ENCODE peak calls at places on chromosomes 5 and 9, in seven cellular contexts. R is HCT116, L is aorta, X is fibroblast of lung, H is left ventricle myocardium inferior, K is heart right ventricle, F is stomach. M is an unnamed sample. For H3K27me3, the result is how much of the 10 kb centered on the place peaks cover.

GRCh38 chr9:2215941-2216441 is 200.8 kb downstream of the SMARCA2 start:
- DNase-seq in H (no peak), R (no peak), X (no peak), F (no peak), L (no peak), K (no peak), M (no peak)

GRCh38 chr9:131379056-131379455 is 14.8 kb upstream of the PRRC2B start:
- DNase-seq in X (no peak), F (no peak), L (no peak), H (no peak), K (no peak), R (no peak), M (no peak)

GRCh38 chr5:130541617-130542221 is 623.3 kb downstream of the HINT1 start:
- DNase-seq in H (no peak), X (peak), R (no peak), K (no peak), F (no peak), L (no peak), M (no peak)

GRCh38 chr9:36690769-36691168 is 118.1 kb downstream of the MELK start:
- DNase-seq in X (no peak), L (no peak), R (no peak), H (no peak), K (no peak), F (no peak), M (no peak)

GRCh38 chr5:114471529-114471928 is 109.7 kb downstream of the KCNN2 start:
- DNase-seq in L (no peak), X (no peak), H (no peak), F (no peak), K (no peak), R (no peak), M (no peak)

GRCh38 chr9:75229605-75230332 is 141.5 kb downstream of the OSTF1 start:
- DNase-seq in L (peak), F (peak), X (no peak), R (peak), H (no peak), K (no peak), M (no peak)

GRCh38 chr9:126558051-126558665 is 55.6 kb upstream of the LMX1B start:
- DNase-seq in H (peak), R (peak), F (peak), X (peak), K (peak), L (no peak), M (peak)

GRCh38 chr5:42767491-42768105 is 11.0 kb downstream of the CCDC152 start:
- DNase-seq in X (peak), F (no peak), R (no peak), K (no peak), H (no peak), L (no peak), M (peak)

GRCh38 chr5:96148376-96148775 is 186.7 kb upstream of the ELL2 start:
- DNase-seq in F (no peak), H (no peak), X (no peak), R (no peak), L (no peak), K (no peak), M (no peak)

GRCh38 chr5:149932445-149933350 is 11.9 kb downstream of the PDE6A start:
- DNase-seq in F (peak), L (no peak), X (no peak), K (no peak), H (no peak), R (no peak), M (no peak)

GRCh38 chr5:36301858-36302603 is at the start of gene RANBP3L:
- DNase-seq in R (no peak), L (no peak), K (peak), X (peak), F (peak), H (no peak), M (no peak)

GRCh38 chr9:35700942-35701341 is 11.2 kb upstream of the TPM2 start:
- DNase-seq in R (no peak), K (no peak), L (peak), F (no peak), H (no peak), X (no peak), M (no peak)

GRCh38 chr9:109245300-109245897 is 75.5 kb downstream of the EPB41L4B start:
- DNase-seq in R (no peak), L (no peak), H (no peak), F (no peak), K (no peak), X (no peak), M (no peak)

GRCh38 chr9:33273972-33274328 is 9.1 kb downstream of the CHMP5 start:
- DNase-seq in H (no peak), K (no peak), R (no peak), L (no peak), F (no peak), X (no peak), M (no peak)

GRCh38 chr5:177004961-177005360 is 1.6 kb downstream of the UIMC1 start:
- DNase-seq in K (no peak), R (no peak), H (no peak), L (no peak), X (no peak), F (no peak), M (no peak)

GRCh38 chr9:8733096-8733954 is 933.7 kb upstream of the DMAC1 start:
- DNase-seq in K (no peak), R (no peak), F (no peak), H (peak), X (peak), L (peak), M (no peak)
- H3K27me3 ChIP-seq in K (under half), R (under half), F (under half), H (under half), X (under half), L (under half), M (under half)

GRCh38 chr5:146399446-146399845 is 47.7 kb upstream of the TCERG1 start:
- DNase-seq in X (no peak), H (no peak), L (no peak), K (no peak), R (no peak), F (no peak), M (no peak)

GRCh38 chr5:146401021-146401420 is 46.1 kb upstream of the TCERG1 start:
- DNase-seq in X (no peak), H (no peak), L (no peak), R (no peak), F (no peak), K (no peak), M (no peak)

GRCh38 chr5:146402949-146403348 is 44.2 kb upstream of the TCERG1 start:
- DNase-seq in F (no peak), L (no peak), H (no peak), R (no peak), X (no peak), K (no peak), M (no peak)

GRCh38 chr5:146395233-146395632 is 51.9 kb upstream of the TCERG1 start:
- DNase-seq in X (no peak), H (no peak), K (no peak), R (no peak), L (no peak), F (no peak), M (no peak)

DNA sequence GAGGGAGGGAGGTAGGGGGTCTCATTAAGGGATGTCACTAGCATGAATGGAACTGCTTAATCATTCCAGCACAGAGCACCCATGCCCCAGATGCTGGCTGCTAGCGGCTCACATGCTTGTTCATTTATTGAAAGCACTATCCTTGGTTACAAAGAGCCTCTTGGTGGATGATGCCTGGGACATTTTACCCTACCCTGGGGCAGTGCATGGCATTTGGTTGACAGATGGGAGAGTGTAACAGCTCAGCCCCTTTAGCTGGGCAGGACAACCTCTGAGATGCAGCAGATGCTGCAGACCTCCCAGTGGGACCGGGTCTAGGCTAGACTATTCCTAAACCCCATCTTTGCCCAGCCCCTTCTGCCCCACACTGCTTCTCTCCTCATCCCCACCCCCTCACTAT is 46.9 kb upstream of the TCERG1 start:
- DNase-seq in R (no peak), F (no peak), K (no peak), X (no peak), H (no peak), L (no peak), M (no peak)
- H3K27me3 ChIP-seq in R (under half), F (under half), K (under half), X (under half), H (half or more), L (under half), M (under half)

GRCh38 chr5:138640855-138641254 is 65.7 kb upstream of the HSPA9 start:
- DNase-seq in H (no peak), F (no peak), X (no peak), R (no peak), K (no peak), L (no peak), M (no peak)

GRCh38 chr5:138641547-138642298 is 66.5 kb upstream of the HSPA9 start:
- DNase-seq in X (peak), F (peak), K (peak), H (peak), L (peak), R (peak), M (peak)

GRCh38 chr5:138645778-138646575 is 70.8 kb upstream of the HSPA9 start:
- DNase-seq in K (no peak), F (no peak), X (no peak), L (no peak), R (no peak), H (no peak), M (no peak)

GRCh38 chr5:138640138-138640537 is 64.9 kb upstream of the HSPA9 start:
- DNase-seq in R (no peak), L (no peak), K (no peak), X (no peak), F (no peak), H (no peak), M (no peak)

DNA sequence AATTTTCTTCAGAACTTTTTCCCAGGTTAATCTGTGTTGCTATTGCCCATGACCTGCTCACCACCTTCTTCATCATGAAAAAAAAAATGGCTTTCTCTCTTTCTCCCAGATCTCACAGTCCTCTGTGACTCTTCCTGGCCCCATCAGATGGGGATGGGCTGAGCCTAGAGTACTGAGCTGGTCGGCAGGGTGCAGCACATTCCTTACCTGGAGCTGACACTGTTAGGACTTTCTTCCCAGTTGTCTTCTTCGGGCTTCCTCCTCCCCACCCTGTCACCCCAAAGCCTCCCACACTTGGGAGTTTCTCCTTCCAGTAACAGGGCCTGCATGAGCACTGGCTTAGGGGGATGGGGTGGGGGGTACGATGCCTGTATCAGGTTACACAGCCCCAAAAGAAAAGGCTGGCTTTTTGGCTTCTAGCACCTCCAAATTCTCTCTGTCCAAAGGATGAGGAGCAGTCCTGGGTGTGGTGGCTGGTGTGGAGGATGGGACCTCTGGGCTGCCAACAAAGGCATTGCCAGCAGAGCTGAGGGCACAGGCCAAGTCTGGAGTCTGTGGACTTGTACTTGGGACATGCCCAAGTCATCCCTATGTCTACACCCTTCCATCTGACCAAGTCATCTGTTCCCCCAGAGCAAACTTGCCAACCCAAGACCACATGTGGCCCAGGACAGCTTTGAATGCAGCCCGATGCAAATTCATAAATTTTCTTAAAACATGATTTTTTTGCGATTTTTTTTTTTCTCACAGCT is 68.0 kb upstream of the HSPA9 start:
- DNase-seq in L (no peak), R (no peak), F (no peak), H (no peak), K (no peak), X (no peak), M (no peak)
- H3K27me3 ChIP-seq in L (under half), R (under half), F (under half), H (under half), K (under half), X (under half), M (under half)

GRCh38 chr5:170382790-170383189 is 6.4 kb downstream of the KCNMB1 start:
- DNase-seq in R (no peak), K (no peak), F (no peak), H (no peak), X (no peak), L (no peak), M (no peak)

GRCh38 chr5:170380361-170380951 is 8.7 kb downstream of the KCNMB1 start:
- DNase-seq in H (no peak), L (no peak), R (no peak), X (no peak), F (no peak), K (no peak), M (no peak)

GRCh38 chr5:170375283-170375682 is 13.9 kb downstream of the KCNMB1 start:
- DNase-seq in K (no peak), R (no peak), X (no peak), F (no peak), H (no peak), L (no peak), M (no peak)

GRCh38 chr5:170377027-170377426 is 12.1 kb downstream of the KCNMB1 start:
- DNase-seq in H (no peak), R (no peak), F (no peak), X (no peak), K (no peak), L (no peak), M (no peak)

GRCh38 chr5:170378740-170379139 is 10.4 kb downstream of the KCNMB1 start:
- DNase-seq in H (no peak), K (no peak), F (no peak), R (no peak), L (no peak), X (no peak), M (no peak)
- H3K27me3 ChIP-seq in H (under half), K (under half), F (under half), R (under half), L (under half), X (under half), M (under half)

DNA sequence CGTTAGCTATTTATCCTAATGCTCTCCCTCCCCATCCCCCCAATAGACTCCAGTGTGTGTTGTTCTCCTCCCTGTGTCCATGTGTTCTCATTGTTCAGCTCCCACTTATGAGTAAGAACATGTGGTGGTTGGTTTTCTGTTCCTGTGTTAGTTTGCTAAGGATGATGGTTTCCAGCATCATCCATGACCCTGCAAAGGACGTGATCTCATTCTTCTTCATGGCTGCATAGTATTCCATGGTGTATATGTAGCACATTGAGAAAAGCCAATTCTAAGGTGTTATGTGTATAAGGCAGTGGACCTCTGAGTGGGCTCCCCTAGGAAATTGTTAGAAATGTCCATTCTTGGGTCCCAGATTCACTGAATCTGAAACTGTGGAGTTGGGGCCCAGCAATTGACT is 103.1 kb upstream of the MYO10 start:
- DNase-seq in H (no peak), K (no peak), X (no peak), R (no peak), L (no peak), F (no peak), M (no peak)
- H3K27me3 ChIP-seq in H (under half), K (under half), X (under half), R (under half), L (under half), F (under half), M (under half)

GRCh38 chr5:1385395-1386273 is 40.7 kb upstream of the CLPTM1L start:
- DNase-seq in L (peak), R (no peak), H (peak), F (peak), K (peak), X (peak), M (peak)
- H3K27me3 ChIP-seq in L (under half), R (under half), H (half or more), F (half or more), K (under half), X (under half), M (under half)

GRCh38 chr9:95044731-95045508 is 272.6 kb downstream of the FANCC start:
- DNase-seq in K (no peak), X (no peak), L (no peak), F (peak), H (peak), R (no peak), M (peak)

GRCh38 chr9:95049761-95050160 is 267.7 kb downstream of the FANCC start:
- DNase-seq in F (no peak), H (no peak), L (no peak), X (peak), K (no peak), R (no peak), M (no peak)

GRCh38 chr9:95045751-95046150 is 271.8 kb downstream of the FANCC start:
- DNase-seq in K (no peak), X (no peak), H (no peak), F (peak), L (no peak), R (no peak), M (no peak)

GRCh38 chr9:95047452-95048224 is 269.9 kb downstream of the FANCC start:
- DNase-seq in H (no peak), K (no peak), R (no peak), L (no peak), F (no peak), X (no peak), M (no peak)

GRCh38 chr9:95048225-95049087 is 269.1 kb downstream of the FANCC start:
- DNase-seq in X (peak), R (no peak), L (peak), F (peak), H (peak), K (peak), M (peak)
- H3K27me3 ChIP-seq in X (under half), R (under half), L (under half), F (under half), H (under half), K (under half), M (under half)

GRCh38 chr9:97935291-97935690 is 2.7 kb downstream of the HEMGN start:
- DNase-seq in R (no peak), F (no peak), H (no peak), K (no peak), X (no peak), L (no peak), M (peak)

GRCh38 chr9:97928968-97929604 is 6.8 kb upstream of the TRMO start:
- DNase-seq in H (no peak), K (no peak), L (no peak), X (no peak), F (no peak), R (no peak), M (no peak)

GRCh38 chr9:97930972-97931371 is 7.0 kb downstream of the HEMGN start:
- DNase-seq in R (no peak), H (no peak), F (no peak), L (no peak), K (no peak), X (no peak), M (no peak)

GRCh38 chr9:97934321-97935115 is 3.5 kb downstream of the HEMGN start:
- DNase-seq in H (no peak), L (no peak), R (no peak), F (no peak), X (no peak), K (no peak), M (peak)

GRCh38 chr9:97933573-97933972 is 4.4 kb downstream of the HEMGN start:
- DNase-seq in X (no peak), H (no peak), K (no peak), R (no peak), L (no peak), F (no peak), M (peak)
- H3K27me3 ChIP-seq in X (under half), H (half or more), K (under half), R (under half), L (under half), F (under half), M (half or more)

GRCh38 chr5:6583049-6583880 is 49.6 kb downstream of the NSUN2 start:
- DNase-seq in F (peak), L (no peak), K (no peak), X (peak), H (peak), R (no peak), M (peak)

GRCh38 chr5:6582507-6583048 is 50.3 kb downstream of the NSUN2 start:
- DNase-seq in F (no peak), X (no peak), R (no peak), K (no peak), H (no peak), L (no peak), M (peak)

GRCh38 chr5:6581090-6581489 is 51.8 kb downstream of the NSUN2 start:
- DNase-seq in K (no peak), H (no peak), L (no peak), F (no peak), R (no peak), X (no peak), M (peak)

GRCh38 chr5:6579535-6579934 is 53.3 kb downstream of the NSUN2 start:
- DNase-seq in F (no peak), R (no peak), X (no peak), K (no peak), H (no peak), L (no peak), M (no peak)

DNA sequence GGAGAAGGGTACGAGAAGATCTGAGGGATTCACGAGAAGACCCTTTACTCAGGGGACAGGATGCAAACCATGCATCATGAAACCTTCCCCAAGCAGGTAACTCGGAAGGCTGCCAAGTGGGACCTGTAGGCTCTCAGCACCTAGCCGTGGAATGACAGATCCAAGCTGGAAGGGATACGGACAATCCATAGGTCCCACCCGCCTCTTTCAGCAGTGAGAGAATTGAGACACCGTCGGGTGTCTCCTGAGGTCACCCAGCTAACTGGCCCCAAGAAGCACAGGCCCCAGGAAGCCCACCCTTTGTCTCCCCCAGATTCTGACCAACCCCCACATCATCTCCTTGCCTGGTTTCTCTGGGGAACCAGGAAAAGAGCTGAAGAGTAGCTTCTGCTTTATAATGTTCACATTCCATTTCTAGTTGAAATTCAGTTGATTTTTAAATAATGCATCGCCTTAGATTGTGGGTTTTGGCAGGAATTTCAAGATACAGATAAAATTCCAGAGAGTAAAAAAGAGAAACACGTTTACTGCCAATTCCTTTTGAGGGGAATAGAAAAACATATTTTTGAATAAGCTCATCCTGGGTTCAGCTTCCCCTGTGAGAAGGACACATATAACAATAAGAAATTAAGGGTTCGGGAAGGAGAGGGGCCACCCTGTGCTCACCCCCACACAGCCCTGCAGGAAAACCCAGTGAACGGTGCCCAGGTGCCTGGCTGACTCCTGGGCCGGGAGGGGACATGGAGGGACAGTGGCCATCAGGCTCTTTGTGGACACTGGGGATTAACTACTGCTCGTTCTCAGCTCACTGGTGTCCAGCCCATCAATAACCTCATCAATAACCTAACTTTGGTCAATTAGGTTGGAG is 51.1 kb downstream of the NSUN2 start:
- DNase-seq in K (no peak), F (no peak), L (no peak), X (no peak), R (no peak), H (no peak), M (peak)
- H3K27me3 ChIP-seq in K (under half), F (half or more), L (under half), X (under half), R (under half), H (half or more), M (under half)